ENCODE peak calls at places on chromosome 11, in eight cellular contexts. One of them, this sample, is unnamed.

GRCh38 chr11:15704064-15704463 is 589.3 kb downstream of the INSC start:
- DNase-seq in transverse colon: no peak
- DNase-seq in stomach: peak
- DNase-seq in breast epithelium: no peak
- DNase-seq in sigmoid colon: no peak
- DNase-seq in HCT116: no peak
- DNase-seq in esophagus muscularis mucosa: no peak
- DNase-seq in upper lobe of left lung: no peak
- DNase-seq in this sample: no peak

GRCh38 chr11:101169944-101170343 is 40.3 kb upstream of the PGR start:
- DNase-seq in transverse colon: no peak
- DNase-seq in esophagus muscularis mucosa: no peak
- DNase-seq in breast epithelium: no peak
- DNase-seq in upper lobe of left lung: no peak
- DNase-seq in sigmoid colon: no peak
- DNase-seq in stomach: no peak
- DNase-seq in HCT116: no peak
- DNase-seq in this sample: no peak

GRCh38 chr11:31050061-31050790 is 319.3 kb downstream of the DCDC1 start:
- DNase-seq in transverse colon: no peak
- DNase-seq in stomach: peak
- DNase-seq in HCT116: no peak
- DNase-seq in breast epithelium: no peak
- DNase-seq in upper lobe of left lung: no peak
- DNase-seq in sigmoid colon: no peak
- DNase-seq in esophagus muscularis mucosa: no peak
- DNase-seq in this sample: no peak

GRCh38 chr11:132093861-132094260 is 723.4 kb downstream of the NTM start:
- DNase-seq in transverse colon: no peak
- DNase-seq in upper lobe of left lung: no peak
- DNase-seq in esophagus muscularis mucosa: no peak
- DNase-seq in sigmoid colon: no peak
- DNase-seq in HCT116: no peak
- DNase-seq in stomach: no peak
- DNase-seq in breast epithelium: no peak
- DNase-seq in this sample: no peak

GRCh38 chr11:103537904-103538502 is 428.8 kb downstream of the DYNC2H1 start:
- DNase-seq in transverse colon: no peak
- DNase-seq in upper lobe of left lung: no peak
- DNase-seq in sigmoid colon: no peak
- DNase-seq in HCT116: peak
- DNase-seq in breast epithelium: no peak
- DNase-seq in stomach: no peak
- DNase-seq in esophagus muscularis mucosa: peak
- DNase-seq in this sample: no peak

GRCh38 chr11:4191031-4191571 is 96.5 kb downstream of the RRM1 start:
- DNase-seq in transverse colon: no peak
- DNase-seq in stomach: peak
- DNase-seq in sigmoid colon: peak
- DNase-seq in esophagus muscularis mucosa: no peak
- DNase-seq in upper lobe of left lung: no peak
- DNase-seq in HCT116: no peak
- DNase-seq in breast epithelium: peak
- DNase-seq in this sample: no peak

GRCh38 chr11:66976048-66976467 is 954 bp downstream of the C11orf86 start:
- DNase-seq in esophagus muscularis mucosa: no peak
- DNase-seq in upper lobe of left lung: no peak
- DNase-seq in breast epithelium: no peak
- DNase-seq in transverse colon: no peak
- DNase-seq in stomach: no peak
- DNase-seq in sigmoid colon: no peak
- DNase-seq in HCT116: no peak
- DNase-seq in this sample: no peak

GRCh38 chr11:67287355-67288197 is 1.5 kb upstream of the ANKRD13D start:
- DNase-seq in stomach: no peak
- DNase-seq in breast epithelium: no peak
- DNase-seq in upper lobe of left lung: no peak
- DNase-seq in HCT116: no peak
- DNase-seq in sigmoid colon: peak
- DNase-seq in transverse colon: no peak
- DNase-seq in esophagus muscularis mucosa: no peak
- DNase-seq in this sample: peak

GRCh38 chr11:128610765-128611617 is 23.6 kb upstream of the ETS1 start:
- DNase-seq in sigmoid colon: no peak
- DNase-seq in HCT116: no peak
- DNase-seq in transverse colon: peak
- DNase-seq in breast epithelium: no peak
- DNase-seq in stomach: no peak
- DNase-seq in esophagus muscularis mucosa: peak
- DNase-seq in upper lobe of left lung: no peak
- DNase-seq in this sample: peak

GRCh38 chr11:63920126-63920869 is 3.3 kb upstream of the RCOR2 start:
- DNase-seq in upper lobe of left lung: peak
- DNase-seq in transverse colon: peak
- DNase-seq in breast epithelium: no peak
- DNase-seq in stomach: peak
- DNase-seq in HCT116: no peak
- DNase-seq in sigmoid colon: peak
- DNase-seq in esophagus muscularis mucosa: no peak
- DNase-seq in this sample: no peak

GRCh38 chr11:60498853-60499252 is 6.3 kb downstream of the MS4A12 start:
- DNase-seq in stomach: no peak
- DNase-seq in HCT116: no peak
- DNase-seq in breast epithelium: no peak
- DNase-seq in esophagus muscularis mucosa: no peak
- DNase-seq in transverse colon: peak
- DNase-seq in upper lobe of left lung: peak
- DNase-seq in sigmoid colon: no peak
- DNase-seq in this sample: peak

GRCh38 chr11:73334244-73335203 is 26.4 kb downstream of the ARHGEF17 start:
- DNase-seq in sigmoid colon: peak
- DNase-seq in breast epithelium: peak
- DNase-seq in upper lobe of left lung: peak
- DNase-seq in stomach: peak
- DNase-seq in esophagus muscularis mucosa: no peak
- DNase-seq in transverse colon: peak
- DNase-seq in HCT116: peak
- DNase-seq in this sample: no peak

GRCh38 chr11:78583889-78584288 is 9.2 kb upstream of the NARS2 start:
- DNase-seq in breast epithelium: no peak
- DNase-seq in stomach: no peak
- DNase-seq in upper lobe of left lung: no peak
- DNase-seq in sigmoid colon: no peak
- DNase-seq in transverse colon: no peak
- DNase-seq in esophagus muscularis mucosa: no peak
- DNase-seq in HCT116: no peak
- DNase-seq in this sample: no peak

GRCh38 chr11:41115066-41115465 is 344.4 kb downstream of the LRRC4C start:
- DNase-seq in esophagus muscularis mucosa: no peak
- DNase-seq in sigmoid colon: no peak
- DNase-seq in breast epithelium: no peak
- DNase-seq in upper lobe of left lung: no peak
- DNase-seq in transverse colon: no peak
- DNase-seq in HCT116: no peak
- DNase-seq in stomach: no peak
- DNase-seq in this sample: no peak

GRCh38 chr11:93487032-93487483 is 56.1 kb downstream of the SMCO4 start:
- DNase-seq in breast epithelium: no peak
- DNase-seq in HCT116: no peak
- DNase-seq in upper lobe of left lung: no peak
- DNase-seq in sigmoid colon: peak
- DNase-seq in transverse colon: no peak
- DNase-seq in esophagus muscularis mucosa: peak
- DNase-seq in stomach: no peak
- DNase-seq in this sample: no peak

GRCh38 chr11:121365304-121365703 is 72.7 kb downstream of the SC5D start:
- DNase-seq in sigmoid colon: no peak
- DNase-seq in upper lobe of left lung: no peak
- DNase-seq in stomach: no peak
- DNase-seq in esophagus muscularis mucosa: no peak
- DNase-seq in transverse colon: no peak
- DNase-seq in breast epithelium: no peak
- DNase-seq in HCT116: no peak
- DNase-seq in this sample: no peak

GRCh38 chr11:23405350-23405937 is 545.2 kb upstream of the CCDC179 start:
- DNase-seq in HCT116: no peak
- DNase-seq in esophagus muscularis mucosa: no peak
- DNase-seq in upper lobe of left lung: no peak
- DNase-seq in stomach: no peak
- DNase-seq in breast epithelium: no peak
- DNase-seq in transverse colon: no peak
- DNase-seq in sigmoid colon: peak
- DNase-seq in this sample: peak

GRCh38 chr11:107757661-107758060 is 45.8 kb upstream of the SLN start:
- DNase-seq in HCT116: no peak
- DNase-seq in stomach: no peak
- DNase-seq in sigmoid colon: no peak
- DNase-seq in breast epithelium: no peak
- DNase-seq in upper lobe of left lung: no peak
- DNase-seq in esophagus muscularis mucosa: no peak
- DNase-seq in transverse colon: no peak
- DNase-seq in this sample: no peak

GRCh38 chr11:106353031-106353430 is 275.6 kb downstream of the AASDHPPT start:
- DNase-seq in sigmoid colon: no peak
- DNase-seq in transverse colon: no peak
- DNase-seq in esophagus muscularis mucosa: no peak
- DNase-seq in stomach: no peak
- DNase-seq in upper lobe of left lung: no peak
- DNase-seq in breast epithelium: no peak
- DNase-seq in HCT116: no peak
- DNase-seq in this sample: no peak

GRCh38 chr11:121688860-121689614 is 236.3 kb upstream of the SORL1-AS1 start:
- DNase-seq in stomach: no peak
- DNase-seq in transverse colon: no peak
- DNase-seq in upper lobe of left lung: peak
- DNase-seq in esophagus muscularis mucosa: peak
- DNase-seq in HCT116: peak
- DNase-seq in breast epithelium: no peak
- DNase-seq in sigmoid colon: no peak
- DNase-seq in this sample: no peak

GRCh38 chr11:128804481-128804880 is 62.6 kb downstream of the KCNJ1 start:
- DNase-seq in HCT116: no peak
- DNase-seq in sigmoid colon: no peak
- DNase-seq in transverse colon: no peak
- DNase-seq in breast epithelium: no peak
- DNase-seq in esophagus muscularis mucosa: no peak
- DNase-seq in stomach: no peak
- DNase-seq in upper lobe of left lung: no peak
- DNase-seq in this sample: no peak

GRCh38 chr11:123362941-123363340 is 67.1 kb upstream of the GRAMD1B start:
- DNase-seq in transverse colon: no peak
- DNase-seq in HCT116: no peak
- DNase-seq in upper lobe of left lung: no peak
- DNase-seq in sigmoid colon: no peak
- DNase-seq in stomach: no peak
- DNase-seq in breast epithelium: no peak
- DNase-seq in esophagus muscularis mucosa: no peak
- DNase-seq in this sample: no peak
- TF ChIP-seq POLR2AphosphoS5 in transverse colon: no peak
- TF ChIP-seq POLR2AphosphoS5 in HCT116: no peak
- TF ChIP-seq POLR2AphosphoS5 in upper lobe of left lung: no peak
- TF ChIP-seq POLR2AphosphoS5 in sigmoid colon: peak
- TF ChIP-seq POLR2AphosphoS5 in stomach: no peak
- TF ChIP-seq POLR2AphosphoS5 in breast epithelium: no peak
- TF ChIP-seq POLR2AphosphoS5 in esophagus muscularis mucosa: no peak
- TF ChIP-seq POLR2AphosphoS5 in this sample: no peak

GRCh38 chr11:119180729-119181676 is 4.3 kb upstream of the NHERF4 start:
- DNase-seq in transverse colon: no peak
- DNase-seq in sigmoid colon: no peak
- DNase-seq in stomach: no peak
- DNase-seq in esophagus muscularis mucosa: no peak
- DNase-seq in HCT116: no peak
- DNase-seq in upper lobe of left lung: no peak
- DNase-seq in breast epithelium: no peak
- DNase-seq in this sample: no peak
- H3K4me3 ChIP-seq in transverse colon: no peak
- H3K4me3 ChIP-seq in sigmoid colon: no peak
- H3K4me3 ChIP-seq in stomach: no peak
- H3K4me3 ChIP-seq in esophagus muscularis mucosa: no peak
- H3K4me3 ChIP-seq in HCT116: no peak
- H3K4me3 ChIP-seq in upper lobe of left lung: no peak
- H3K4me3 ChIP-seq in breast epithelium: no peak
- H3K4me3 ChIP-seq in this sample: no peak

DNA sequence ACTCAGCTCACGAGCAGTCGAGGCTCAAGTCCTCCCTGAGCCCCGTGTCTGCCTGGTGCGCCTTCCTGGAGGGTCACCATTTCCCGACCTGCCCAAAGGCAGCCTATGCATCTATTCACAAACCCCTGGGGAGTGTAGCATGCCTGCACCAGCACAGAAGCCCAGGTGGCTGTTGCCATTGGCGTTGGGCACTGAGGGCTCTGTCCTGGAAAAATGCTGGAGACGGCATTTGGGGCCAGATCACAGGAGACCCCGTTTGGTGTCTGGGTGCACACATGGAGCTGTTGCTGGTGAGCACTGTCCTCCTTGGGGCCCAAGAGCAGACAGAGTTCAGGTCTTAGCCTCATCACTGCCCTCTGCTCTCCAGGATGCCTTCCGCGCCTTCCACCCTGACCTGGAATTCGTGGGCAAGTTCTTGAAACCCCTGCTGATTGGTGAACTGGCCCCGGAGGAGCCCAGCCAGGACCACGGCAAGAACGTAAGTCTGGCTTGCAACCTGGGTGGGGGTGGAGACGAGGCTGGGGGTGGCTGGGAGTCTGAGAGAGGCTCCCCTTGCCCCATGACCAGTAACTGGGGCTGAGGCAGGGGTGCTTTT is 9.4 kb downstream of the FADS2 start:
- DNase-seq in sigmoid colon: no peak
- DNase-seq in breast epithelium: no peak
- DNase-seq in transverse colon: no peak
- DNase-seq in esophagus muscularis mucosa: no peak
- DNase-seq in stomach: no peak
- DNase-seq in HCT116: no peak
- DNase-seq in upper lobe of left lung: no peak
- DNase-seq in this sample: peak
- TF ChIP-seq POLR2AphosphoS5 in sigmoid colon: no peak
- TF ChIP-seq POLR2AphosphoS5 in breast epithelium: no peak
- TF ChIP-seq POLR2AphosphoS5 in transverse colon: no peak
- TF ChIP-seq POLR2AphosphoS5 in esophagus muscularis mucosa: no peak
- TF ChIP-seq POLR2AphosphoS5 in stomach: no peak
- TF ChIP-seq POLR2AphosphoS5 in HCT116: no peak
- TF ChIP-seq POLR2AphosphoS5 in upper lobe of left lung: no peak
- TF ChIP-seq POLR2AphosphoS5 in this sample: no peak

DNA sequence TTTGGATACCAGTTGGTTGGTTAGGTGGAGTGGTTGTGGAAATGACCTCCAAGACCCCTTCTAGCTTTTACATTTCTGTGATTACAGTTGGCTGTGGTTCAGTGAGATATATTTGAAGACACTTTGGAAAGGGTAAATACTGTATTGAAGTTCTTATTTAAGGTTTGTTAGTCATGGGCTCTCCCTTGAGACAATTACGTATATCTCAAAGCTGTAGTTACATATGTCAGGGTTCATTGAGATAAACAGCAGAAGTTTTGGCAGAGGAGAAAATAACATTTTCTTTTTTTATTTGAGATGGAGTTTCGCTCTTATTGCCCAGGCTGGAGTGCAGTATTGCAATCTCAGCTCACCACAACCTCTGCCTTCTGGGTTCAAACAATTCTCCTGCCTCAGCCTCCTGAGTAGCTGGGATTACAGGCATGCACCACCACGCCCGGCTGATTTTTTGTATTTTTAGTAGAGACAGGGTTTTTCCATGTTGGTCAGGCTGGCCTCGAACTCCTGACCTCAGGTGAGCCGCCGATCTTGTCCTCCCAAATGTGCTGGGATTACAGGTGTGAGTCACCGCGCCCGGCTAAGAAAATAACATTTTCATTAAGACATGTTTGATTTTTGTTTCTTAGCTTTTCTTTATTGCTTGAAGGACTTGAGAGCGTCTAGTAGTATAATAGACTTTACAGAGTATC is 1.9 kb downstream of the RNF121 start:
- DNase-seq in sigmoid colon: no peak
- DNase-seq in transverse colon: no peak
- DNase-seq in upper lobe of left lung: no peak
- DNase-seq in stomach: no peak
- DNase-seq in breast epithelium: no peak
- DNase-seq in HCT116: no peak
- DNase-seq in esophagus muscularis mucosa: no peak
- DNase-seq in this sample: no peak
- H3K4me3 ChIP-seq in sigmoid colon: no peak
- H3K4me3 ChIP-seq in transverse colon: no peak
- H3K4me3 ChIP-seq in upper lobe of left lung: no peak
- H3K4me3 ChIP-seq in stomach: no peak
- H3K4me3 ChIP-seq in breast epithelium: peak
- H3K4me3 ChIP-seq in HCT116: no peak
- H3K4me3 ChIP-seq in esophagus muscularis mucosa: no peak
- H3K4me3 ChIP-seq in this sample: no peak